ENCODE peak calls at places on chromosome 6, in five cellular contexts. X, Y, W, R and Z are unnamed samples.

GRCh38 chr6:140078552-140079126 is 704.2 kb upstream of the CITED2 start:
- DNase-seq in X (no peak), Y (no peak), W (peak; percentile 80), R (no peak), Z (no peak)

GRCh38 chr6:56026461-56027180 is 151.2 kb upstream of the BMP5 start:
- DNase-seq in X (no peak), Y (no peak), W (peak; percentile 74), R (no peak), Z (no peak)

GRCh38 chr6:75422024-75422639 is 71.5 kb downstream of the FILIP1 start:
- DNase-seq in X (no peak), Y (no peak), W (no peak), R (no peak), Z (no peak)

GRCh38 chr6:138026342-138026741 is 80.9 kb downstream of the PERP start:
- DNase-seq in X (no peak), Y (no peak), W (no peak), R (no peak), Z (no peak)

GRCh38 chr6:9795880-9796279 is 619.0 kb downstream of the TFAP2A start:
- DNase-seq in X (no peak), Y (no peak), W (peak; percentile 53), R (no peak), Z (no peak)

GRCh38 chr6:85756982-85757381 is 114.3 kb upstream of the SYNCRIP start:
- DNase-seq in X (no peak), Y (peak; percentile 88), W (peak; percentile 43), R (peak; percentile 22), Z (no peak)

GRCh38 chr6:56902551-56903464 is 52.1 kb upstream of the BEND6 start:
- DNase-seq in X (no peak), Y (peak; percentile 78), W (peak; percentile 49), R (peak; percentile 34), Z (no peak)

GRCh38 chr6:5034328-5034727 is 30.5 kb upstream of the RPP40 start:
- DNase-seq in X (no peak), Y (no peak), W (no peak), R (no peak), Z (no peak)

GRCh38 chr6:56370591-56371198 is 123.3 kb upstream of the COL21A1 start:
- DNase-seq in X (no peak), Y (peak; percentile 69), W (peak; percentile 99), R (peak; percentile 44), Z (no peak)

GRCh38 chr6:88572449-88573139 is 390.8 kb downstream of the RNGTT start:
- DNase-seq in X (no peak), Y (no peak), W (no peak), R (no peak), Z (no peak)

GRCh38 chr6:113944701-113945100 is 26.2 kb downstream of the HDAC2 start:
- DNase-seq in X (no peak), Y (no peak), W (no peak), R (no peak), Z (no peak)

GRCh38 chr6:1911476-1911875 is 301.8 kb downstream of the FOXC1 start:
- DNase-seq in X (no peak), Y (no peak), W (no peak), R (no peak), Z (no peak)

GRCh38 chr6:158625881-158626305 is 18.6 kb downstream of the DYNLT1 start:
- DNase-seq in X (peak; percentile 98), Y (no peak), W (no peak), R (no peak), Z (no peak)

GRCh38 chr6:45644720-45645119 is 267.0 kb upstream of the SUPT3H start:
- DNase-seq in X (no peak), Y (no peak), W (no peak), R (no peak), Z (no peak)

GRCh38 chr6:111430605-111431378 is 52.2 kb downstream of the REV3L start:
- DNase-seq in X (no peak), Y (no peak), W (no peak), R (no peak), Z (no peak)

GRCh38 chr6:27290065-27290849 is 21.8 kb downstream of the POM121L2 start:
- DNase-seq in X (no peak), Y (no peak), W (no peak), R (peak; percentile 19), Z (no peak)

GRCh38 chr6:27281569-27281968 is 30.5 kb downstream of the POM121L2 start:
- DNase-seq in X (no peak), Y (no peak), W (no peak), R (no peak), Z (no peak)

GRCh38 chr6:27288136-27289044 is 23.7 kb downstream of the POM121L2 start:
- DNase-seq in X (no peak), Y (no peak), W (no peak), R (peak; percentile 27), Z (no peak)

GRCh38 chr6:27287751-27288135 is 24.3 kb downstream of the POM121L2 start:
- DNase-seq in X (no peak), Y (no peak), W (no peak), R (no peak), Z (no peak)

GRCh38 chr6:27286141-27286540 is 25.9 kb downstream of the POM121L2 start:
- DNase-seq in X (no peak), Y (no peak), W (no peak), R (no peak), Z (no peak)
- H3K27me3 ChIP-seq in X (peaks cover 6% of the 10 kb centered on the region), Y (no peaks in the 10 kb centered on the region), W (peaks cover 88% of the 10 kb centered on the region), R (peaks cover 53% of the 10 kb centered on the region), Z (peaks cover 96% of the 10 kb centered on the region)

DNA sequence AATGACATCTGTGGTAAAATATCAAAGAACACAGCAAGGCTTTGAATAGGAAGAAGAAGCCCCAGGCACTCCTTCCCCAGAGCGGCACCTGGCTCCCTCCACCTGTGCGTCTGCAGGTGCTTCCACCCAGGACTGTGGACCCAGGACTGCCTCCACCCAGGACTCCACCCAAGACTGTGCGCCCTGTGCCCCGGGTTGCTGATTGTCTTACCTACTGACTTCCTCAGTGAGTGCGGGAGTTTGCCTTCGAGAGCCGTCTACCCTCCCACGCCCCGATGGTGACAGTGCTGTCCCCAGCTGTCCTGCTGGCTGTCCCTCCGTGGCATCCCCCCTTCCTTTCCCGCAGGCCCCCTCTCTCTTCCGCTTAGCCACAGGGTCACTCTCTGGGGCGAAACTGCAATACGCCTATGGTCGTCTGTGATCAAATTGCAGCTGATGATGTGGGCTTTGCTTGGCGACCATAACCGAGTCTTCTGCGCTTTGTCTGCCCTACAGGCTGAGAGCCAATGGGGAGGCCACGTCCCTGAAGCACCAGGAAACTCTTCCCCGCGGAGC is 52.1 kb downstream of the IRF4 start:
- DNase-seq in X (peak; percentile 43), Y (no peak), W (no peak), R (no peak), Z (no peak)
- H3K27me3 ChIP-seq in X (no peaks in the 10 kb centered on the region), Y (no peaks in the 10 kb centered on the region), W (no peaks in the 10 kb centered on the region), R (no peaks in the 10 kb centered on the region), Z (no peaks in the 10 kb centered on the region)

GRCh38 chr6:106973841-106974336 is 640 bp downstream of the CD24 start:
- DNase-seq in X (no peak), Y (peak; percentile 76), W (no peak), R (peak; percentile 52), Z (no peak)

GRCh38 chr6:106974337-106974998 is at the start of gene CD24:
- DNase-seq in X (no peak), Y (peak; percentile 91), W (no peak), R (peak; percentile 82), Z (no peak)

GRCh38 chr6:106975699-106976032 is 1.1 kb upstream of the CD24 start:
- DNase-seq in X (no peak), Y (peak; percentile 72), W (no peak), R (peak; percentile 24), Z (no peak)

GRCh38 chr6:106976270-106976669 is 1.7 kb upstream of the CD24 start:
- DNase-seq in X (no peak), Y (peak; percentile 53), W (no peak), R (no peak), Z (no peak)

GRCh38 chr6:106974999-106975698 is 620 bp upstream of the CD24 start:
- DNase-seq in X (peak; percentile 63), Y (peak; percentile 88), W (no peak), R (peak; percentile 78), Z (no peak)
- H3K27me3 ChIP-seq in X (peaks cover 3% of the 10 kb centered on the region), Y (no peaks in the 10 kb centered on the region), W (peaks cover 51% of the 10 kb centered on the region), R (no peaks in the 10 kb centered on the region), Z (peaks cover 86% of the 10 kb centered on the region)

DNA sequence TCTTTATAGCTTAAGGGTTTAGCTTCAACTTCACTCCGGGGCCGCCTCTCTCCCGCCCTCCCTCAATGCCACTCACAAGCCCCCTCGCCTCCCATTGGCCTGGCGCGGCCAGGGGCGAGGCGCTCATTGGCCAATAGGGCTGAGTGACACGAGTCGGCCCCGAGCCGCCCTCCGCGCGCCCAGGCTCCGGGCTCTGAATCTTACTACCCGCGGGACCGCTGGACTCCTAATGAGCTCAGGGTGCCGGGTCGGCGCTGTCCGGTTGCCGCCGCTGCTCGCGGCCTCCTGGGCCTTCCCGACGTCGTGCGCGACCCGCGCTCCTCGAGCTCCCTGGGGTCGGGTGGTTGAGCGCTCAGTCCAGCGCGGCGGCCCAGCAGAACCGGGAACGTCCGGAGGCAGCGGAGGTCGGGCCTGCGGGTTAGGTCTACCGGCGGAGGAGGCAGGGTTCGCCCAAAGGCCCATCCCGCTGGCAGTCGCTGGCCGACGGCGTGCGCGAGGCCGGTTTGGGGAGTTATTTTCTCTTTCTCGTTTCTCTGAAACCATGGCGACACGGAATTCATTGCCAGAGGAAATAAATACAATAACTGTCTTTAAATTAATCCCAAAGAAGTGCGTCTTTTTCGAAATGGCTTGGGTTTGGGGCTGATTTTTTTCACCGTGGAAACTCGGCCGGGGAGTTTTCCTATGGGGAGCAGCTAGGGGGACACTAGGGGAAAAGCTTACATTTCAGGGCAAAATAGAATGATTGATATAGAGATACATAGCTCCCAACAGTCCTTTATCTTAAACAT is at the start of gene SIM1:
- DNase-seq in X (no peak), Y (no peak), W (peak; percentile 91), R (peak; percentile 88), Z (no peak)
- H3K27me3 ChIP-seq in X (peaks cover 5% of the 10 kb centered on the region), Y (no peaks in the 10 kb centered on the region), W (peaks cover 100% of the 10 kb centered on the region), R (peaks cover 100% of the 10 kb centered on the region), Z (peaks cover 13% of the 10 kb centered on the region)

GRCh38 chr6:36326351-36326995 is 10.2 kb downstream of the BNIP5 start:
- DNase-seq in X (no peak), Y (peak; percentile 68), W (no peak), R (no peak), Z (no peak)

GRCh38 chr6:36324715-36325114 is 12.0 kb downstream of the BNIP5 start:
- DNase-seq in X (no peak), Y (no peak), W (no peak), R (no peak), Z (no peak)

GRCh38 chr6:36322591-36322990 is 14.1 kb downstream of the BNIP5 start:
- DNase-seq in X (no peak), Y (no peak), W (no peak), R (no peak), Z (no peak)

GRCh38 chr6:36323062-36323461 is 13.6 kb downstream of the BNIP5 start:
- DNase-seq in X (no peak), Y (no peak), W (no peak), R (no peak), Z (no peak)

GRCh38 chr6:36324191-36324590 is 12.5 kb downstream of the BNIP5 start:
- DNase-seq in X (no peak), Y (no peak), W (no peak), R (no peak), Z (no peak)
- H3K27me3 ChIP-seq in X (no peaks in the 10 kb centered on the region), Y (no peaks in the 10 kb centered on the region), W (peaks cover 30% of the 10 kb centered on the region), R (no peaks in the 10 kb centered on the region), Z (no peaks in the 10 kb centered on the region)

DNA sequence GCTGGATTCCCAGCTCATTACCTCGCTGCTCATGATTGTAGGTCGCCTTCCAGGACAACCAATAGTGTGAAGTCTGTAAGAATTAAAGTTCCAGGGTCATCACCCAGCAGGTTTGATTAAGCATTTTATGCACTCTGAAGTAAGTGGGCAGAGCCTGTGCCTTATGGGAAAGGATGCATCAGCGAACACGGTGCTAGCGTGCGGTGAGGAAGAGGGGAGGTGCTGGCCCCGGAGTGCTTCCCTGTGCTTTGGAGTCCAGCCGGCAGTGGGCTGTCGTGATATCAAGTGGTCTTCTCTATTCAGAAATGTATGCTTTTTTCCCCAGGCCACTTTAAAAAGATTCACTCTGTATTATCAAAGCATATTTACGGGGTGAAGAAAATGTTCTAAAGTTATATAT is 16.0 kb downstream of the DUSP22 start:
- DNase-seq in X (peak; percentile 47), Y (no peak), W (no peak), R (no peak), Z (no peak)
- H3K27me3 ChIP-seq in X (no peaks in the 10 kb centered on the region), Y (no peaks in the 10 kb centered on the region), W (no peaks in the 10 kb centered on the region), R (no peaks in the 10 kb centered on the region), Z (no peaks in the 10 kb centered on the region)